ENCODE peak calls at places on chromosome 13, in seven cellular contexts. O, X, Q, V, B, K and W are unnamed samples.
A peak's percentile ranks its signal among the peaks of the same experiment; 100 is the strongest.

GRCh38 chr13:68440874-68441273 is 1210.7 kb upstream of the PCDH9 start:
- DNase-seq in O (no peak), K (no peak), B (no peak), Q (no peak), X (no peak), V (no peak), W (no peak)

GRCh38 chr13:73259061-73259908 is 200.5 kb downstream of the KLF5 start:
- DNase-seq in Q (peak; percentile 18), B (no peak), O (no peak), X (no peak), V (no peak), K (peak; percentile 51), W (no peak)

GRCh38 chr13:60662595-60662994 is 265.6 kb downstream of the TDRD3 start:
- DNase-seq in K (no peak), B (no peak), Q (no peak), X (no peak), V (no peak), O (no peak), W (no peak)

GRCh38 chr13:45492538-45492937 is 27.8 kb downstream of the COG3 start:
- DNase-seq in B (peak; percentile 32), Q (no peak), K (peak; percentile 59), X (no peak), O (no peak), V (no peak), W (no peak)

GRCh38 chr13:85698236-85698635 is 101.0 kb downstream of the SLITRK6 start:
- DNase-seq in V (no peak), K (no peak), O (no peak), B (no peak), Q (no peak), X (no peak), W (no peak)

GRCh38 chr13:87889241-87889640 is 218.1 kb downstream of the SLITRK5 start:
- DNase-seq in K (no peak), X (no peak), O (no peak), B (no peak), Q (no peak), V (no peak), W (no peak)

GRCh38 chr13:78430166-78430791 is 173.1 kb downstream of the POU4F1 start:
- DNase-seq in K (no peak), V (no peak), O (no peak), Q (no peak), X (no peak), B (no peak), W (no peak)

GRCh38 chr13:39506559-39507390 is 96.2 kb downstream of the LHFPL6 start:
- DNase-seq in B (peak; percentile 18), K (no peak), Q (no peak), X (no peak), V (no peak), O (no peak), W (no peak)

GRCh38 chr13:72221276-72221962 is 354.4 kb upstream of the DACH1 start:
- DNase-seq in V (peak; percentile 82), K (peak; percentile 7), B (no peak), X (peak; percentile 17), O (no peak), Q (no peak), W (no peak)

GRCh38 chr13:102028198-102028597 is 373.6 kb downstream of the FGF14 start:
- DNase-seq in Q (no peak), V (no peak), O (no peak), K (no peak), X (no peak), B (no peak), W (no peak)

GRCh38 chr13:111031531-111031961 is 83.6 kb upstream of the ARHGEF7 start:
- DNase-seq in Q (peak; percentile 88), X (no peak), B (peak; percentile 93), O (no peak), V (no peak), K (no peak), W (no peak)

GRCh38 chr13:51895906-51896888 is 34.4 kb downstream of the CCDC70 start:
- DNase-seq in B (peak; percentile 43), K (peak; percentile 77), O (no peak), Q (peak; percentile 20), X (peak; percentile 47), V (no peak), W (no peak)

GRCh38 chr13:32535140-32535539 is 3.5 kb downstream of the N4BP2L2 start:
- DNase-seq in V (no peak), X (no peak), Q (no peak), K (no peak), B (no peak), O (no peak), W (no peak)

GRCh38 chr13:24150613-24151012 is 9.9 kb upstream of the SPATA13 start:
- DNase-seq in V (no peak), K (no peak), B (no peak), O (no peak), X (no peak), Q (no peak), W (no peak)

GRCh38 chr13:73767747-73768315 is 366.4 kb downstream of the KLF12 start:
- DNase-seq in K (no peak), X (no peak), Q (no peak), O (no peak), V (no peak), B (no peak), W (no peak)

GRCh38 chr13:62014299-62014698 is 598.6 kb upstream of the PCDH20 start:
- DNase-seq in X (no peak), K (peak; percentile 23), V (no peak), O (no peak), B (no peak), Q (no peak), W (no peak)

GRCh38 chr13:51339354-51339753 is at the start of gene SERPINE3:
- DNase-seq in Q (no peak), V (no peak), X (no peak), B (no peak), O (no peak), K (no peak), W (no peak)

GRCh38 chr13:25085125-25085742 is 10.7 kb upstream of the PABPC3 start:
- DNase-seq in O (no peak), K (peak; percentile 49), X (no peak), Q (peak; percentile 3), V (no peak), B (peak; percentile 12), W (no peak)

GRCh38 chr13:113946409-113947181 is 27.3 kb downstream of the C13orf46 start:
- DNase-seq in V (no peak), B (no peak), Q (no peak), K (no peak), X (no peak), O (no peak), W (no peak)

GRCh38 chr13:76383671-76384461 is 502.3 kb downstream of the KCTD12 start:
- DNase-seq in Q (peak; percentile 57), X (no peak), K (peak; percentile 89), V (no peak), O (no peak), B (peak; percentile 82), W (no peak)

GRCh38 chr13:23847545-23847944 is 41.7 kb downstream of the MIPEP start:
- DNase-seq in X (no peak), K (no peak), V (no peak), O (no peak), Q (no peak), B (no peak), W (no peak)

GRCh38 chr13:20128459-20128927 is 32.4 kb downstream of the GJA3 start:
- DNase-seq in B (no peak), Q (no peak), X (peak; percentile 56), O (no peak), V (peak; percentile 85), K (no peak), W (no peak)

GRCh38 chr13:41071775-41072174 is 10.5 kb downstream of the WBP4 start:
- DNase-seq in V (no peak), B (no peak), Q (no peak), K (no peak), O (no peak), X (no peak), W (no peak)

GRCh38 chr13:93298741-93299140 is 72.1 kb downstream of the GPC6 start:
- DNase-seq in O (no peak), B (peak; percentile 51), K (no peak), V (no peak), Q (peak; percentile 21), X (no peak), W (no peak)

DNA sequence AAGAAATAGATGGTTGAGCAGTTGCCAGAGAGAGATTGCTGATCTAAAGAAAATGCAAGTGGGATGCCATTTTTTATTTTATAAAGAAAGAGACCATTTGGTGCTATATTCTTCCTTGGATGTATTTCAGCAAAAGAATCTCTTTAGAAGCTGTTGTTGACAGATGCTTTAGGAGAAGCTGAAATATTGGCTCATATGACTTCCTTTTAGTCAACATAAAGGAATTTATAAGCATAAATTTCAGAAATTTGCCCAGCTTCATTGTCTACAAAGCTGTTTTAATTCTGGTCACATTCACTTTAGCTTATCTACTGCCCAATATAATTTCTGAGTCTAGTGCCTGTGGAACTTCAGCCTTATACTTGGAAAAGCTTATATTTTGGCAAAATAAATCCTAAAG is 36.9 kb downstream of the POLR1D start:
- DNase-seq in V (no peak), K (peak; percentile 74), O (no peak), Q (no peak), B (peak; percentile 14), X (no peak), W (no peak)
- TF ChIP-seq CTCF in V (no peak), K (no peak), O (no peak), Q (no peak), B (no peak), X (no peak), W (no peak)

GRCh38 chr13:48532473-48533206 is at the start of gene RCBTB2:
- DNase-seq in V (peak; percentile 99), O (peak; percentile 99), K (peak; percentile 99), X (peak; percentile 100), B (peak; percentile 96), Q (peak; percentile 87), W (peak; percentile 100)
- TF ChIP-seq CTCF in V (no peak), O (no peak), K (no peak), X (no peak), B (no peak), Q (no peak), W (no peak)

GRCh38 chr13:81874681-81875661 is 1534.0 kb upstream of the SPRY2 start:
- DNase-seq in O (no peak), K (no peak), X (no peak), V (no peak), B (no peak), Q (no peak), W (no peak)

GRCh38 chr13:81874253-81874652 is 1533.3 kb upstream of the SPRY2 start:
- DNase-seq in B (no peak), Q (no peak), K (no peak), X (no peak), O (no peak), V (no peak), W (no peak)

DNA sequence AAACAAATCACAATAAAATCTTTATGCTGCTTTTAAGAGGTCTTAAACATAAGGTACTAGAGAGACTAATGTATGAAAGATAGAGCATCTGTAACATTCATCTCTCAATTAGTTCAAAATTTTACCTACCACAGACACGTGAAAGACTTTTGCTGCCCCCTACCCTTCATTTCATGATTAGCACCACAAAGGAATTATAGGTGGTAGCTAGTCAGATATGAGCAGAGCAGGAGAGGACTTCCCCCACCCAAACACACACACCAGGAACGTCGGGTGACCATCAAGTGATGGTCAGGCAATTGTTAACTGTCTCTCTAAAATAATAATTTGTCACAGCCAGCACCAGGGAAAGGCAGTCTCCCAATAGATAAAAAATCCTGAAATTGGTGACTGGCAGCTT is 1531.7 kb upstream of the SPRY2 start:
- DNase-seq in K (no peak), V (no peak), Q (no peak), B (no peak), X (no peak), O (no peak), W (no peak)
- TF ChIP-seq CTCF in K (no peak), V (no peak), Q (no peak), B (no peak), X (peak; percentile 32), O (no peak), W (peak; percentile 67)

GRCh38 chr13:33917135-33917534 is 99.2 kb downstream of the RFC3 start:
- DNase-seq in X (no peak), B (no peak), V (no peak), K (no peak), Q (no peak), O (no peak), W (no peak)

GRCh38 chr13:33918199-33918932 is 100.4 kb downstream of the RFC3 start:
- DNase-seq in V (no peak), Q (peak; percentile 37), X (peak; percentile 37), B (peak; percentile 90), K (peak; percentile 85), O (no peak), W (no peak)
- TF ChIP-seq CTCF in V (no peak), Q (no peak), X (no peak), B (no peak), K (no peak), O (no peak), W (no peak)